ENCODE peak calls at places on chromosomes 13 and 19, in nine cellular contexts. C is neural progenitor cell, Q is BE2C, B is H1, W is tibial nerve, Z is kidney, L is fibroblast of lung, R is fibroblast of the aortic adventitia, U is GM12864. I is an unnamed sample.
A peak's percentile ranks its signal among the peaks of the same experiment; 100 is the strongest.

GRCh38 chr13:44768775-44769578 is 192.8 kb upstream of the TSC22D1 start:
- DNase-seq in C (no peak), Q (no peak), B (no peak), W (no peak), Z (no peak), L (no peak), R (peak; percentile 59), U (no peak), I (peak; percentile 24)

GRCh38 chr19:39582891-39583625 is 19.3 kb upstream of the LGALS13 start:
- DNase-seq in C (no peak), Q (no peak), B (no peak), W (no peak), Z (no peak), L (no peak), R (no peak), U (peak; percentile 38), I (no peak)

GRCh38 chr19:42433503-42434260 is 6.5 kb upstream of the LIPE start:
- DNase-seq in C (peak; percentile 88), Q (peak; percentile 83), B (no peak), W (peak; percentile 90), Z (peak; percentile 90), L (peak; percentile 68), R (peak; percentile 52), U (no peak), I (peak; percentile 71)

GRCh38 chr19:1507763-1508506 is 4.9 kb downstream of the ADAMTSL5 start:
- DNase-seq in C (peak; percentile 97), Q (peak; percentile 97), B (peak; percentile 91), W (peak; percentile 95), Z (peak; percentile 97), L (peak; percentile 97), R (peak; percentile 96), U (peak; percentile 60), I (peak; percentile 97)

GRCh38 chr19:39677931-39678889 is 22.5 kb downstream of the LGALS16 start:
- DNase-seq in C (no peak), Q (no peak), B (no peak), W (no peak), Z (no peak), L (no peak), R (peak; percentile 14), U (no peak), I (peak; percentile 12)

GRCh38 chr13:95787356-95788099 is 110.6 kb downstream of the DNAJC3 start:
- DNase-seq in C (no peak), Q (no peak), B (no peak), W (no peak), Z (no peak), L (no peak), R (no peak), U (no peak), I (no peak)

GRCh38 chr13:27037571-27037970 is 134.0 kb downstream of the USP12 start:
- DNase-seq in C (no peak), Q (no peak), B (no peak), W (no peak), Z (no peak), L (no peak), R (no peak), U (no peak), I (no peak)

GRCh38 chr19:289651-290538 is 1.3 kb downstream of the PLPP2 start:
- DNase-seq in C (no peak), Q (no peak), B (peak; percentile 71), W (no peak), Z (peak; percentile 88), L (no peak), R (no peak), U (no peak), I (peak; percentile 52)

GRCh38 chr13:44300895-44301638 is 72.6 kb upstream of the SERP2 start:
- DNase-seq in C (no peak), Q (no peak), B (no peak), W (no peak), Z (no peak), L (peak; percentile 76), R (peak; percentile 77), U (peak; percentile 33), I (peak; percentile 88)

GRCh38 chr13:97369269-97369893 is 64.6 kb upstream of the RAP2A start:
- DNase-seq in C (no peak), Q (no peak), B (no peak), W (no peak), Z (no peak), L (peak; percentile 48), R (peak; percentile 37), U (no peak), I (no peak)

GRCh38 chr19:31316201-31316951 is 32.9 kb downstream of the TSHZ3 start:
- DNase-seq in C (peak; percentile 84), Q (no peak), B (no peak), W (peak; percentile 49), Z (no peak), L (peak; percentile 82), R (peak; percentile 85), U (no peak), I (peak; percentile 72)

GRCh38 chr13:27483421-27483820 is 33.1 kb upstream of the MTIF3 start:
- DNase-seq in C (no peak), Q (no peak), B (no peak), W (no peak), Z (no peak), L (no peak), R (no peak), U (no peak), I (no peak)

GRCh38 chr19:17406039-17406886 is 833 bp upstream of the BST2 start:
- DNase-seq in C (no peak), Q (no peak), B (no peak), W (no peak), Z (no peak), L (no peak), R (no peak), U (no peak), I (no peak)

GRCh38 chr13:102195566-102196462 is 206.0 kb downstream of the FGF14 start:
- DNase-seq in C (no peak), Q (peak; percentile 70), B (no peak), W (no peak), Z (no peak), L (peak; percentile 54), R (peak; percentile 52), U (no peak), I (peak; percentile 4)

GRCh38 chr13:113970810-113971470 is 2.9 kb downstream of the C13orf46 start:
- DNase-seq in C (no peak), Q (no peak), B (no peak), W (peak; percentile 55), Z (peak; percentile 67), L (peak; percentile 55), R (peak; percentile 67), U (no peak), I (peak; percentile 53)

GRCh38 chr19:42132851-42133528 is 744 bp upstream of the POU2F2 start:
- DNase-seq in C (peak; percentile 87), Q (peak; percentile 69), B (peak; percentile 70), W (peak; percentile 51), Z (peak; percentile 89), L (no peak), R (peak; percentile 36), U (no peak), I (no peak)

GRCh38 chr13:32175943-32176342 is 139.2 kb downstream of the ZAR1L start:
- DNase-seq in C (no peak), Q (no peak), B (no peak), W (no peak), Z (no peak), L (no peak), R (no peak), U (no peak), I (no peak)

GRCh38 chr13:35770756-35771291 is 294.3 kb upstream of the MAB21L1 start:
- DNase-seq in C (no peak), Q (no peak), B (no peak), W (no peak), Z (no peak), L (no peak), R (no peak), U (no peak), I (no peak)

GRCh38 chr19:18733196-18733647 is 49.7 kb downstream of the CRTC1 start:
- DNase-seq in C (no peak), Q (peak; percentile 93), B (no peak), W (peak; percentile 12), Z (peak; percentile 72), L (peak; percentile 90), R (peak; percentile 79), U (no peak), I (peak; percentile 68)

DNA sequence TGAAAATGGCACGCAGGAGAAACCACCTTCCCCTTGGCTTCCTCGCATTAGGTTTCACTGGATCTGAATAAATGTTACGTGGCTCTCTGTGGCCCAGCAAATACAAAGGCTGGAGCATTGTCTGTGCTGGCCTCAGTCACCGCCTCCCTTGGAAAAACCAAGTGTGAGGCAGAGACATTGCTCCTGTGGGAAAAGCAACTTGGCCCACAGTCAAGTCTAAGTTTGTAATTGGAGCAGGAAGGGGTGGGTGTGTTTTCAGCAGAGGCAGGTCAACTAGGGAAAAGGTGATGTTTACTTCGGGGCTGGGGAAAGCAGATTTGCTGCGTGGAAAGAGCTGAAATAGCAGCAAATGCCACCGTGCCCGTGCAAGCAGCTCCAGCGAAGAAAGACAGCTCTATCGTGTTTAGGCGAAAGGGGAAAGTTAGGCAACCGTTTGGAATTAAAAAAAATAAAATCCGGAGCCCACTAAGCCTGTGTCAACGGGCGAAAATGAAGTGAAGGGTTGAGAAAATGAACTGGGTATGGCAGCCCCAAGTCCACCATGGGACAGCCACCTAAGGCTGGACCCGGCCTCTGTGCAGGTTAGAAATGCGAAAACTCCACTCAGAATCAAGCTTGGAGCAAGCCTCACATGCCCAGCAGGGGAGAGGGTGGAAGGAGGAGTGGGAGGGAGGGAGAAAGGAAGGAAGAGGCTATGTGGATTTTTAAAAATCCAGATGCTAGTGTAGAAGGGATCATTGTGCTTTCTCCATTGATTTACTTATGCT is 101.4 kb downstream of the IRS2 start:
- DNase-seq in C (no peak), Q (peak; percentile 31), B (no peak), W (peak; percentile 31), Z (no peak), L (peak; percentile 64), R (no peak), U (no peak), I (peak; percentile 62)
- H3K4me3 ChIP-seq in C (no peak overlapping the region), Q (no peak overlapping the region), B (no peak overlapping the region), W (no peak overlapping the region), Z (peak overlapping the region; percentile 47), L (no peak overlapping the region), R (no peak overlapping the region), U (no peak overlapping the region), I (no peak overlapping the region)

DNA sequence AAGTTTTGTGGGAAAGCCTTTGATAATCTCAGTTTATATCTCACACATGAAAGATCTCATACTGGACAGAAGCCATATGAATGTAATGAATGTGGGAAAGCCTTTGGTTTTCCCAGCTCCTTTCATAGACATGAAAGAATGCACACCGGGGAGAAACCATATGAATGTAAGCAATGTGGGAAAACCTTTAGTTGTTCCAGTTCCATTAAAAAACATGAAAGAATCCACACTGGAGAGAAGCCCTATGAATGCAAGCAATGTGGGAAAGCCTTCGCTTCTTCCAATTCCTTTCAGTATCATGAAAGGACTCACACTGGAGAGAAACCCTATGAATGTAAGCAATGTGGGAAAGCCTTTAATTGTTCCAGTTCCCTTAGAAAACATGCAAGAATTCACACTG is 54.8 kb downstream of the ZNF627 start:
- DNase-seq in C (no peak), Q (no peak), B (no peak), W (no peak), Z (no peak), L (no peak), R (no peak), U (no peak), I (no peak)
- TF ChIP-seq CTCF in C (no peak), Q (no peak), B (no peak), W (no peak), Z (no peak), L (no peak), R (no peak), U (no peak), I (no peak)

GRCh38 chr19:52923782-52924593 is 760 bp upstream of the ZNF888 start:
- DNase-seq in C (no peak), Q (no peak), B (no peak), W (peak; percentile 9), Z (peak; percentile 84), L (peak; percentile 45), R (peak; percentile 70), U (no peak), I (peak; percentile 26)
- H3K4me3 ChIP-seq in C (peak overlapping the region; percentile 81), Q (no peak overlapping the region), B (peak overlapping the region; percentile 94), W (peak overlapping the region; percentile 54), Z (peak overlapping the region; percentile 91), L (peak overlapping the region; percentile 52), R (peak overlapping the region; percentile 85), U (peak overlapping the region; percentile 42), I (peak overlapping the region; percentile 73)

GRCh38 chr13:110173247-110173818 is 133.6 kb downstream of the COL4A1 start:
- DNase-seq in C (no peak), Q (no peak), B (no peak), W (no peak), Z (no peak), L (no peak), R (no peak), U (no peak), I (no peak)
- TF ChIP-seq CTCF in C (no peak), Q (no peak), B (no peak), W (no peak), Z (no peak), L (no peak), R (no peak), U (no peak), I (no peak)

I was measured in fibroblast of pulmonary artery.